ENCODE peak calls at places on chromosomes 5 and 9, in four cellular contexts. C, Z, U and M are unnamed samples.

GRCh38 chr5:90020575-90021535 is 388.7 kb downstream of the CETN3 start:
- DNase-seq in C (no peak), Z (peak; percentile 80), U (no peak), M (no peak)

GRCh38 chr5:134245101-134245604 is 19.3 kb upstream of the PPP2CA start:
- DNase-seq in C (no peak), Z (peak; percentile 91), U (no peak), M (peak; percentile 77)

GRCh38 chr9:13109781-13110180 is 169.7 kb downstream of the MPDZ start:
- DNase-seq in C (no peak), Z (no peak), U (no peak), M (no peak)

GRCh38 chr5:96195053-96195452 is 233.4 kb upstream of the ELL2 start:
- DNase-seq in C (no peak), Z (no peak), U (no peak), M (no peak)

GRCh38 chr9:98870782-98871455 is 63.4 kb downstream of the GALNT12 start:
- DNase-seq in C (no peak), Z (no peak), U (no peak), M (peak; percentile 25)

GRCh38 chr9:80030801-80031200 is 459.0 kb downstream of the TLE4 start:
- DNase-seq in C (no peak), Z (no peak), U (no peak), M (no peak)

GRCh38 chr9:110030632-110031031 is 177.3 kb downstream of the C9orf152 start:
- DNase-seq in C (no peak), Z (no peak), U (no peak), M (no peak)

GRCh38 chr9:87516222-87516930 is 18.7 kb downstream of the DAPK1 start:
- DNase-seq in C (peak; percentile 77), Z (peak; percentile 75), U (peak; percentile 75), M (peak; percentile 69)

GRCh38 chr9:89387970-89388867 is 69.9 kb downstream of the SECISBP2 start:
- DNase-seq in C (peak; percentile 72), Z (peak; percentile 39), U (peak; percentile 76), M (no peak)

GRCh38 chr9:120875954-120876841 is 790 bp downstream of the PHF19 start:
- DNase-seq in C (peak; percentile 78), Z (peak; percentile 73), U (peak; percentile 95), M (peak; percentile 91)

GRCh38 chr5:10668697-10669096 is 92.3 kb downstream of the DAP start:
- DNase-seq in C (no peak), Z (no peak), U (no peak), M (no peak)

GRCh38 chr5:28009526-28010025 is 971.2 kb upstream of the CDH9 start:
- DNase-seq in C (no peak), Z (no peak), U (no peak), M (no peak)

DNA sequence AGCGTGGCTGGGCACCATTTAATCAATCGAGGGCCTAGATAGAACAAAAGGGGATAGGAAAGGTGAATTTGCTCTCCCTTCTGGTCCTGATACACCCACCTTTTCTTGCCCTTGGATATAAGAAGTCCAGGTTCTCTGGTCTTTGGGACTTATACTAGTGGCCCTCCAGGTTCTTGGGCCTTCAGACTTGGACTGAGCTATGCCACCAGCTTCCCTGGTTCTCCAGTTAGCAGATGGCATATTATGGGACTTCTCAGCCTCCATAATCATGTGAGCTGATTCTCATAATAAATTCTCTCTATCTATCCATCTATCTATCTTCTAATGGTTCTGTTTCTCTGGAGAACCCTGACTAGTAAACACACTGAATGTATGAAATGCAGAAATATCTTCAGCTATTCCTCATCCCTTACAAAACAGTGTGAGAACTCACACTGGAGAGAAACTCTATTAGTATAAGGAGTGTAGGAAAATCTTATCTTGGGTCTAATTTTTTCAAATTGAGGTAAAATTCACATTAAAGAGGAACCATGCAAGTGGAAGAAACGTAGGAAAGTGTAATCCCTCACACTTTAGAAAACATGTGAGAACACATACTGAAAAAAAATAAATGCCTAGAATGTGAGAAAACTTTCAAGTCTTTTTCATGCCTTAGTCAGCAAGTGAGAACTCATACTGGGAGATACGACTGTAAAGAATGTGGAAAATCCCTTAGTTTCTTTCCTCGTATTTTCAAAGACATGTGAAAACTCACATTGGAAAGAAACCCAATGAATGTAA is 15.5 kb downstream of the PCDHB15 start:
- DNase-seq in C (no peak), Z (no peak), U (no peak), M (no peak)
- H3K9me3 ChIP-seq in C (peaks cover 76% of the 10 kb centered on the region), Z (peaks cover 54% of the 10 kb centered on the region), U (peaks cover 100% of the 10 kb centered on the region), M (peaks cover 90% of the 10 kb centered on the region)

DNA sequence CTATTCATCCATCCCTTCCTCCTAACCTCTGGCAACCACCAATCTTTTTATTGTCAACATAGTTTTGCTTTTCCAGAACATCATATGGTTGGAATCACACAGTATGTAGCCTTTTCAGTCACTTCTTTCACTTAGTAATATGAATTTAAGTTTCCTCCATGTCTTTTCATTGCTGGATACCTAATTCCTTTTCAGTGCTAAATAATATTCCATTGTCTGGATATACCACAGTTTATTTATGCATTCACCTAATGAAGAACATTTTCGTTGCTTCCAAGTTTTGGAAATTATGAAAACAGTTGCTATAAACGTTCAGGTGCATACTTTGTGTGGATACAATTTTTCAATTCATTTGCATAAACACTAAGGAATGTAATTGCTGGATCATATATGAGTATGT is 70.7 kb upstream of the FNIP1 start:
- DNase-seq in C (no peak), Z (no peak), U (no peak), M (no peak)
- H3K9me3 ChIP-seq in C (peaks cover 26% of the 10 kb centered on the region), Z (peaks cover 11% of the 10 kb centered on the region), U (peaks cover 33% of the 10 kb centered on the region), M (peaks cover 35% of the 10 kb centered on the region)

GRCh38 chr5:175715627-175716522 is 58.0 kb downstream of the HRH2 start:
- DNase-seq in C (no peak), Z (no peak), U (peak; percentile 7), M (peak; percentile 25)

GRCh38 chr5:175718401-175719108 is 60.7 kb downstream of the HRH2 start:
- DNase-seq in C (peak; percentile 63), Z (no peak), U (peak; percentile 67), M (peak; percentile 79)

GRCh38 chr5:175714686-175715085 is 56.8 kb downstream of the HRH2 start:
- DNase-seq in C (no peak), Z (no peak), U (peak; percentile 39), M (peak; percentile 11)

GRCh38 chr5:175713930-175714329 is 56.1 kb downstream of the HRH2 start:
- DNase-seq in C (no peak), Z (no peak), U (peak; percentile 28), M (peak; percentile 7)

DNA sequence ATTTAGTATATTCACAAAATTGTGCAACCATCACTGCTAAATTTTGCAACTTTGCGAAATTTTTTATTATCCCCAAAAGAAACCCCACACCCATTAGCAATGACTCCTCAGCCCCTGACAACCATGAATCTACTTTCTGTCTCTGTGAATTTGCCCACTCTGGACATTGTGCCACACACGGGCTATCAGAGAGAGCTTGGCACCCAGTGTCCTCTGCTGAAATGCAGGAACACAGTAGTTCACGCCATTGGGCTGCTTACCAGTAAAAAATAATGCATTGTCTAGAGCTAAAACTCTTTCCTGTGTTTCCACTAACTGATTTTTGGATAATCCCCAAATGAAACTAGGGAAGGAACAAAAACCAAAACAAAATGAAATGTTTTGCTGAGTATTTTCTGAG is 60.0 kb downstream of the HRH2 start:
- DNase-seq in C (no peak), Z (no peak), U (peak; percentile 4), M (peak; percentile 30)
- H3K9me3 ChIP-seq in C (peaks cover 13% of the 10 kb centered on the region), Z (no peaks in the 10 kb centered on the region), U (peaks cover 19% of the 10 kb centered on the region), M (peaks cover 45% of the 10 kb centered on the region)

DNA sequence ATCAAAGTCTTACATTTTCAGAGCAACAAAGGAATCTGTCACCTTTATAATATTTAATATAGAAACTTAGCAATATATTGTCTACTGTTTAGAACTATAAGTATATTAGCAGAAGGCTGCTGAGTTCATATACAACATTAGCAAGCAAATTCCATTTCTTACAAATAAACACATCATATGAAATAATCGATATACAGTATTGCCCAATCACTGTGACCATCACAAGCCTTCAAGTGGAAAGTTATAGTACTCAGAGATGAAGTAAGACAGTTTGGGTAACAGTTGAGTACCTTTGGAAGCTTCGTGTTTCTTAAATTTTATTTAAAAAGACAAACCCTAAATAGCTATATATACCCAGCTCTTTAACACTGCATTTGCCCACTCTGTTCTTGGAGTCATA is 135.2 kb upstream of the IRX1 start:
- DNase-seq in C (no peak), Z (no peak), U (no peak), M (no peak)
- H3K9me3 ChIP-seq in C (no peaks in the 10 kb centered on the region), Z (no peaks in the 10 kb centered on the region), U (no peaks in the 10 kb centered on the region), M (no peaks in the 10 kb centered on the region)

GRCh38 chr5:150946351-150946905 is 41.6 kb upstream of the ZNF300 start:
- DNase-seq in C (peak; percentile 88), Z (peak; percentile 72), U (peak; percentile 91), M (no peak)

GRCh38 chr5:150945501-150945900 is 40.7 kb upstream of the ZNF300 start:
- DNase-seq in C (no peak), Z (no peak), U (no peak), M (no peak)

GRCh38 chr5:150945947-150946346 is 41.2 kb upstream of the ZNF300 start:
- DNase-seq in C (no peak), Z (no peak), U (no peak), M (no peak)

GRCh38 chr5:150948539-150948938 is 43.8 kb upstream of the ZNF300 start:
- DNase-seq in C (no peak), Z (no peak), U (no peak), M (no peak)
- H3K9me3 ChIP-seq in C (peaks cover 29% of the 10 kb centered on the region), Z (peaks cover 64% of the 10 kb centered on the region), U (peaks cover 72% of the 10 kb centered on the region), M (peaks cover 84% of the 10 kb centered on the region)

DNA sequence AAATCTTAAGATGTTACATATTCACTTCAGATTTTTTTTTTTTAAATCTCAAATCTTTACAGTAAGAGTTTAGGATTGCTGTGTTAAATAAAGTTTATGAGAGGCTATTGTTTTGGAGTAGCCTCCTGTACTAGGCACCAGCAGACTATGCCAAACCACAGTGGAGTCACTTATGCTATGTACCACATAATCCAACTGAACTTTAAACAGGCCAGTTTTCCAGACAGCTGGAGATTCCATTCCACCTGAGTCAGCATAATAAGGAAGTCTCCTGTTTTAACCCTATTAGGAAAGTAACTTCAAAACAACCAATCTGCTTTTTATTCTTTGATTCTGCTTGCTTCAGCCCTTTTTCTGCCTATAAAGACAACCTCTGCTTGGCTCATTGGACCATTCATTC is 205.2 kb downstream of the CSNK1G3 start:
- DNase-seq in C (no peak), Z (no peak), U (no peak), M (no peak)
- H3K9me3 ChIP-seq in C (no peaks in the 10 kb centered on the region), Z (no peaks in the 10 kb centered on the region), U (peaks cover 8% of the 10 kb centered on the region), M (peaks cover 4% of the 10 kb centered on the region)

DNA sequence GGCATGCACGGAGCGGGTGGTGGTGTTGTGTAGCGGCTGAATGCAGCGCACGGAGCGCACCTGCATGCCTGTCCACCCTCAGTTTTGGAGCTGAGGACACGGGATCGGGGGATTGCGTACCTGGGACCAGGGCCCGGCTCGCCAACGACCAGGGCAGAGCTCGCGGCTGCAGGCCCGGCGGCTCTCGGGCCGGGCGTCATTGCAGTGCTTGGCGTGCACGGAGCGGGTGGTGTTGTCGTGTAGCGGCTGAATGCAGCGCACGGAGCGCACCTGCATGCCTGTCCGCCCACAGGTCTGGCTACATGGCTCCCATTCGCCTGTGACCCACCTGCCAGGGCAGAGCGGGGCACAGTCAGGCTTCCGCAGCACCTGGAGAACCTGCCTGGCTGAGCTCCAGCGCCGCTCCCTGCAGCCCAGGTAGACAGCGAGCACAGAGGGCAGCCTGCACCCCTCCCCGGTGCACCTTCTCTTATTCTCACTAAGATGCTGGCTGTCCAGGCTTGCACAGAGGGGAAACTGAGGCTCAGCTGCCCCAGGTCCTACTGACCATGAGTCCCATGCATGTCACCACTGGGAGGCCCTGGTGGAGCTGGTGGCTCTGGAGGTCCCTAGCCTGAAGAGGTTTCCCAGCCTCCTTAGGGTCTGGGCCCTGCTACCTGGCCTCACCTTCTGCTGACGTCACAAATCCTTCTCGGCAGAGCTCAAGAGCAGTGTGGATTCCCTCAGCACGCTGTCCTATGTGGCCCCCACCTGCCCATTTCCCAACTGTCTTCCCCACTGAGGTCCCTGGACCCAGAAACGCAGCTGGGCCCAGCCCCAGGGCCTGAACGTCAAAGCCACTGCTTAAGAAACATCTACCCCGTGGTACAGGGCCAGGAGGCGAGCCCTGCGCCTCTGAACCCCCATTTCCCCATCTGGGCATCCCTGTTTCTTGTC is 64.9 kb downstream of the ZNF354C start:
- DNase-seq in C (no peak), Z (no peak), U (peak; percentile 60), M (peak; percentile 15)
- H3K9me3 ChIP-seq in C (no peaks in the 10 kb centered on the region), Z (no peaks in the 10 kb centered on the region), U (peaks cover 22% of the 10 kb centered on the region), M (no peaks in the 10 kb centered on the region)

GRCh38 chr9:100186356-100186755 is 87.3 kb downstream of the INVS start:
- DNase-seq in C (no peak), Z (no peak), U (no peak), M (no peak)
- H3K9me3 ChIP-seq in C (peaks cover 1% of the 10 kb centered on the region), Z (peaks cover 8% of the 10 kb centered on the region), U (peaks cover 36% of the 10 kb centered on the region), M (peaks cover 23% of the 10 kb centered on the region)